ENCODE peak calls at places on chromosomes 13 and 19, in ten cellular contexts. Q is EH; V is HS-5; G is activated T-helper 1 cell treated with Interleukin-2 at 50 U/mL for 16 hours; K is NCI-H460; Y is GDM1; R is fibroblast of the aortic adventitia; P is non-pigmented ciliary epithelial cell; J is mesenteric fat pad; N is activated CD8-positive, alpha-beta memory T cell treated with anti-CD3 and anti-CD28 coated beads for 4 hours. W is an unnamed sample.

GRCh38 chr19:10122066-10122465 is 2.4 kb upstream of the EIF3G start:
- DNase-seq in J (no peak), R (peak; percentile 82), P (no peak), V (no peak), Q (peak; percentile 77), Y (no peak), G (no peak), N (no peak), K (no peak), W (peak; percentile 16)

GRCh38 chr19:35963514-35963913 is 27.3 kb downstream of the LRFN3 start:
- DNase-seq in N (no peak), K (peak; percentile 52), V (no peak), J (no peak), Y (no peak), Q (peak; percentile 56), P (peak; percentile 14), R (peak; percentile 62), G (no peak), W (no peak)

GRCh38 chr13:33310245-33311038 is 24.9 kb upstream of the STARD13 start:
- DNase-seq in Q (no peak), K (no peak), Y (no peak), R (no peak), G (no peak), V (no peak), N (no peak), P (no peak), J (no peak), W (no peak)

GRCh38 chr19:6100284-6100915 is 9.9 kb downstream of the RFX2 start:
- DNase-seq in G (no peak), V (no peak), J (no peak), K (no peak), Q (no peak), Y (peak; percentile 92), P (no peak), N (no peak), R (no peak), W (no peak)

GRCh38 chr13:28719656-28720055 is 886 bp upstream of the SLC46A3 start:
- DNase-seq in Q (peak; percentile 94), J (no peak), G (no peak), V (no peak), N (no peak), Y (no peak), K (no peak), P (peak; percentile 74), R (peak; percentile 37), W (no peak)

GRCh38 chr19:29858000-29858596 is 46.3 kb downstream of the CCNE1 start:
- DNase-seq in Y (no peak), J (no peak), V (no peak), R (no peak), Q (peak; percentile 18), P (no peak), K (no peak), G (no peak), N (no peak), W (no peak)

GRCh38 chr13:112248909-112249592 is 127.1 kb upstream of the SPACA7 start:
- DNase-seq in Q (no peak), G (no peak), P (no peak), R (no peak), V (no peak), J (peak; percentile 62), K (no peak), Y (no peak), N (no peak), W (no peak)

GRCh38 chr13:114130708-114131580 is 1.5 kb downstream of the RASA3 start:
- DNase-seq in J (no peak), P (no peak), G (peak; percentile 56), V (peak; percentile 45), Y (peak; percentile 86), K (peak; percentile 16), Q (peak; percentile 98), N (no peak), R (peak; percentile 80), W (peak; percentile 82)

GRCh38 chr13:27975579-27976361 is 6.7 kb upstream of the CDX2 start:
- DNase-seq in Q (no peak), N (no peak), J (no peak), Y (no peak), V (no peak), K (no peak), R (no peak), P (no peak), G (no peak), W (no peak)

GRCh38 chr13:50812242-50812641 is 31.2 kb downstream of the DLEU7 start:
- DNase-seq in J (no peak), G (no peak), Q (no peak), N (no peak), K (no peak), Y (no peak), V (no peak), P (no peak), R (no peak), W (no peak)

GRCh38 chr19:18450934-18451836 is 13.3 kb upstream of the ISYNA1 start:
- DNase-seq in Y (peak; percentile 59), N (peak; percentile 66), G (peak; percentile 75), K (peak; percentile 58), Q (peak; percentile 72), P (no peak), J (no peak), R (peak; percentile 74), V (no peak), W (peak; percentile 46)

GRCh38 chr19:38095411-38096308 is 128.4 kb downstream of the DPF1 start:
- DNase-seq in P (peak; percentile 30), V (no peak), Q (peak; percentile 76), J (no peak), Y (peak; percentile 25), R (peak; percentile 68), G (peak; percentile 10), K (peak; percentile 56), N (peak; percentile 12), W (peak; percentile 3)

GRCh38 chr19:14371321-14371821 is 9.9 kb upstream of the ADGRE5 start:
- DNase-seq in J (no peak), Y (no peak), R (no peak), P (no peak), Q (no peak), N (no peak), G (no peak), V (no peak), K (no peak), W (no peak)

GRCh38 chr19:3512562-3512961 is 6.5 kb downstream of the FZR1 start:
- DNase-seq in G (no peak), R (no peak), P (no peak), N (no peak), K (no peak), V (no peak), Q (no peak), J (no peak), Y (no peak), W (no peak)

GRCh38 chr13:68715651-68716050 is 1392.0 kb upstream of the ATXN8OS start:
- DNase-seq in R (no peak), K (no peak), N (no peak), Q (no peak), P (no peak), J (no peak), V (no peak), G (no peak), Y (no peak), W (no peak)

GRCh38 chr19:48913114-48913513 is 13.0 kb downstream of the NUCB1 start:
- DNase-seq in Q (no peak), J (no peak), P (no peak), R (no peak), G (no peak), N (no peak), Y (no peak), V (no peak), K (no peak), W (no peak)

W was measured in amniotic stem cell.